ENCODE peak calls at places on chromosomes 4 and X, in eight cellular contexts. One of them, this sample, is unnamed.

GRCh38 chr4:16663722-16664121 is 234.7 kb downstream of the LDB2 start:
- DNase-seq in ecto neural progenitor cell: no peak
- DNase-seq in A673: peak; percentile 68
- DNase-seq in activated CD4-positive, alpha-beta T cell treated with anti-CD3 and anti-CD28 coated beads, Interleukin-2, amount 10 ng/mL, durations not matched to agents 7 days and 5 days: no peak
- DNase-seq in nephron progenitor cell: no peak
- DNase-seq in activated gamma-delta T cell treated with Interleukin-2 at 50 U/mL for 16 hours: no peak
- DNase-seq in NCI-H2081 treated with DMSO at 0.1 percent for 48 hours: no peak
- DNase-seq in islet precursor cell: no peak
- DNase-seq in this sample: no peak

GRCh38 chr4:77701111-77701510 is 95.5 kb downstream of the CXCL13 start:
- DNase-seq in ecto neural progenitor cell: no peak
- DNase-seq in A673: no peak
- DNase-seq in activated CD4-positive, alpha-beta T cell treated with anti-CD3 and anti-CD28 coated beads, Interleukin-2, amount 10 ng/mL, durations not matched to agents 7 days and 5 days: no peak
- DNase-seq in nephron progenitor cell: no peak
- DNase-seq in activated gamma-delta T cell treated with Interleukin-2 at 50 U/mL for 16 hours: no peak
- DNase-seq in NCI-H2081 treated with DMSO at 0.1 percent for 48 hours: no peak
- DNase-seq in islet precursor cell: no peak
- DNase-seq in this sample: no peak

GRCh38 chr4:136495076-136495475 is 1037.2 kb downstream of the PCDH18 start:
- DNase-seq in ecto neural progenitor cell: no peak
- DNase-seq in A673: no peak
- DNase-seq in activated CD4-positive, alpha-beta T cell treated with anti-CD3 and anti-CD28 coated beads, Interleukin-2, amount 10 ng/mL, durations not matched to agents 7 days and 5 days: no peak
- DNase-seq in nephron progenitor cell: no peak
- DNase-seq in activated gamma-delta T cell treated with Interleukin-2 at 50 U/mL for 16 hours: no peak
- DNase-seq in NCI-H2081 treated with DMSO at 0.1 percent for 48 hours: no peak
- DNase-seq in islet precursor cell: no peak
- DNase-seq in this sample: no peak

GRCh38 chr4:11223261-11223660 is 205.4 kb downstream of the HS3ST1 start:
- DNase-seq in ecto neural progenitor cell: no peak
- DNase-seq in A673: no peak
- DNase-seq in activated CD4-positive, alpha-beta T cell treated with anti-CD3 and anti-CD28 coated beads, Interleukin-2, amount 10 ng/mL, durations not matched to agents 7 days and 5 days: no peak
- DNase-seq in nephron progenitor cell: peak; percentile 48
- DNase-seq in activated gamma-delta T cell treated with Interleukin-2 at 50 U/mL for 16 hours: no peak
- DNase-seq in NCI-H2081 treated with DMSO at 0.1 percent for 48 hours: peak; percentile 94
- DNase-seq in islet precursor cell: no peak
- DNase-seq in this sample: no peak

GRCh38 chr4:183244506-183244905 is 75.6 kb downstream of the CLDN22 start:
- DNase-seq in ecto neural progenitor cell: no peak
- DNase-seq in A673: no peak
- DNase-seq in activated CD4-positive, alpha-beta T cell treated with anti-CD3 and anti-CD28 coated beads, Interleukin-2, amount 10 ng/mL, durations not matched to agents 7 days and 5 days: no peak
- DNase-seq in nephron progenitor cell: no peak
- DNase-seq in activated gamma-delta T cell treated with Interleukin-2 at 50 U/mL for 16 hours: no peak
- DNase-seq in NCI-H2081 treated with DMSO at 0.1 percent for 48 hours: no peak
- DNase-seq in islet precursor cell: no peak
- DNase-seq in this sample: no peak

GRCh38 chr4:182297659-182298058 is 54.5 kb downstream of the TENM3 start:
- DNase-seq in ecto neural progenitor cell: no peak
- DNase-seq in A673: no peak
- DNase-seq in activated CD4-positive, alpha-beta T cell treated with anti-CD3 and anti-CD28 coated beads, Interleukin-2, amount 10 ng/mL, durations not matched to agents 7 days and 5 days: no peak
- DNase-seq in nephron progenitor cell: no peak
- DNase-seq in activated gamma-delta T cell treated with Interleukin-2 at 50 U/mL for 16 hours: no peak
- DNase-seq in NCI-H2081 treated with DMSO at 0.1 percent for 48 hours: no peak
- DNase-seq in islet precursor cell: peak; percentile 89
- DNase-seq in this sample: no peak

GRCh38 chrX:136260801-136261200 is 9.6 kb upstream of the MAP7D3 start:
- DNase-seq in ecto neural progenitor cell: no peak
- DNase-seq in A673: no peak
- DNase-seq in activated CD4-positive, alpha-beta T cell treated with anti-CD3 and anti-CD28 coated beads, Interleukin-2, amount 10 ng/mL, durations not matched to agents 7 days and 5 days: no peak
- DNase-seq in nephron progenitor cell: no peak
- DNase-seq in activated gamma-delta T cell treated with Interleukin-2 at 50 U/mL for 16 hours: no peak
- DNase-seq in NCI-H2081 treated with DMSO at 0.1 percent for 48 hours: no peak
- DNase-seq in islet precursor cell: no peak
- DNase-seq in this sample: no peak

GRCh38 chrX:136639506-136640176 is 8.3 kb upstream of the CD40LG start:
- DNase-seq in ecto neural progenitor cell: no peak
- DNase-seq in A673: peak; percentile 56
- DNase-seq in activated CD4-positive, alpha-beta T cell treated with anti-CD3 and anti-CD28 coated beads, Interleukin-2, amount 10 ng/mL, durations not matched to agents 7 days and 5 days: no peak
- DNase-seq in nephron progenitor cell: no peak
- DNase-seq in activated gamma-delta T cell treated with Interleukin-2 at 50 U/mL for 16 hours: no peak
- DNase-seq in NCI-H2081 treated with DMSO at 0.1 percent for 48 hours: no peak
- DNase-seq in islet precursor cell: no peak
- DNase-seq in this sample: no peak

GRCh38 chrX:13087322-13088154 is 43.1 kb upstream of the FAM9C start:
- DNase-seq in ecto neural progenitor cell: no peak
- DNase-seq in A673: peak; percentile 34
- DNase-seq in activated CD4-positive, alpha-beta T cell treated with anti-CD3 and anti-CD28 coated beads, Interleukin-2, amount 10 ng/mL, durations not matched to agents 7 days and 5 days: peak; percentile 79
- DNase-seq in nephron progenitor cell: no peak
- DNase-seq in activated gamma-delta T cell treated with Interleukin-2 at 50 U/mL for 16 hours: peak; percentile 68
- DNase-seq in NCI-H2081 treated with DMSO at 0.1 percent for 48 hours: no peak
- DNase-seq in islet precursor cell: no peak
- DNase-seq in this sample: no peak

GRCh38 chr4:25913056-25913850 is 767 bp upstream of the SMIM20 start:
- DNase-seq in ecto neural progenitor cell: no peak
- DNase-seq in A673: no peak
- DNase-seq in activated CD4-positive, alpha-beta T cell treated with anti-CD3 and anti-CD28 coated beads, Interleukin-2, amount 10 ng/mL, durations not matched to agents 7 days and 5 days: peak; percentile 26
- DNase-seq in nephron progenitor cell: no peak
- DNase-seq in activated gamma-delta T cell treated with Interleukin-2 at 50 U/mL for 16 hours: peak; percentile 31
- DNase-seq in NCI-H2081 treated with DMSO at 0.1 percent for 48 hours: no peak
- DNase-seq in islet precursor cell: no peak
- DNase-seq in this sample: no peak

GRCh38 chr4:123777297-123777859 is 380.8 kb downstream of the SPRY1 start:
- DNase-seq in ecto neural progenitor cell: no peak
- DNase-seq in A673: no peak
- DNase-seq in activated CD4-positive, alpha-beta T cell treated with anti-CD3 and anti-CD28 coated beads, Interleukin-2, amount 10 ng/mL, durations not matched to agents 7 days and 5 days: no peak
- DNase-seq in nephron progenitor cell: no peak
- DNase-seq in activated gamma-delta T cell treated with Interleukin-2 at 50 U/mL for 16 hours: no peak
- DNase-seq in NCI-H2081 treated with DMSO at 0.1 percent for 48 hours: no peak
- DNase-seq in islet precursor cell: no peak
- DNase-seq in this sample: no peak

GRCh38 chrX:120559799-120560198 is 963 bp downstream of the CUL4B start:
- DNase-seq in ecto neural progenitor cell: no peak
- DNase-seq in A673: peak; percentile 13
- DNase-seq in activated CD4-positive, alpha-beta T cell treated with anti-CD3 and anti-CD28 coated beads, Interleukin-2, amount 10 ng/mL, durations not matched to agents 7 days and 5 days: peak; percentile 8
- DNase-seq in nephron progenitor cell: no peak
- DNase-seq in activated gamma-delta T cell treated with Interleukin-2 at 50 U/mL for 16 hours: no peak
- DNase-seq in NCI-H2081 treated with DMSO at 0.1 percent for 48 hours: no peak
- DNase-seq in islet precursor cell: no peak
- DNase-seq in this sample: no peak

GRCh38 chr4:2469192-2469984 is 482 bp downstream of the RNF4 start:
- DNase-seq in ecto neural progenitor cell: peak; percentile 60
- DNase-seq in A673: peak; percentile 49
- DNase-seq in activated CD4-positive, alpha-beta T cell treated with anti-CD3 and anti-CD28 coated beads, Interleukin-2, amount 10 ng/mL, durations not matched to agents 7 days and 5 days: peak; percentile 82
- DNase-seq in nephron progenitor cell: peak; percentile 58
- DNase-seq in activated gamma-delta T cell treated with Interleukin-2 at 50 U/mL for 16 hours: peak; percentile 77
- DNase-seq in NCI-H2081 treated with DMSO at 0.1 percent for 48 hours: no peak
- DNase-seq in islet precursor cell: no peak
- DNase-seq in this sample: no peak

GRCh38 chrX:132226169-132226568 is 6.9 kb upstream of the RAP2C start:
- DNase-seq in ecto neural progenitor cell: no peak
- DNase-seq in A673: peak; percentile 23
- DNase-seq in activated CD4-positive, alpha-beta T cell treated with anti-CD3 and anti-CD28 coated beads, Interleukin-2, amount 10 ng/mL, durations not matched to agents 7 days and 5 days: no peak
- DNase-seq in nephron progenitor cell: no peak
- DNase-seq in activated gamma-delta T cell treated with Interleukin-2 at 50 U/mL for 16 hours: no peak
- DNase-seq in NCI-H2081 treated with DMSO at 0.1 percent for 48 hours: no peak
- DNase-seq in islet precursor cell: no peak
- DNase-seq in this sample: no peak